ENCODE peak calls at places on chromosomes 12 and 14, in five cellular contexts. G, M, X, E and H are unnamed samples. For H3K4me1, the result is how much of the 10 kb centered on the place peaks cover.

GRCh38 chr14:81169711-81170103 is 51.1 kb downstream of the GTF2A1 start:
- DNase-seq in E (peak), M (peak), X (peak), G (peak), H (peak)

GRCh38 chr12:101920906-101921305 is 43.5 kb downstream of the DRAM1 start:
- DNase-seq in M (no peak), G (no peak), X (peak), E (no peak), H (no peak)

GRCh38 chr12:43884683-43885410 is 49.0 kb downstream of the TMEM117 start:
- DNase-seq in X (no peak), E (no peak), M (no peak), G (no peak), H (no peak)

GRCh38 chr14:78997811-78998210 is 827.6 kb downstream of the NRXN3 start:
- DNase-seq in X (peak), E (no peak), M (no peak), G (peak), H (no peak)

GRCh38 chr12:124804011-124804621 is 59.5 kb downstream of the SCARB1 start:
- DNase-seq in G (peak), E (peak), X (peak), M (peak), H (no peak)

GRCh38 chr12:131963381-131963780 is 13.6 kb downstream of the EP400 start:
- DNase-seq in M (no peak), E (no peak), G (no peak), X (no peak), H (no peak)

GRCh38 chr14:88535813-88536212 is 19.0 kb downstream of the PTPN21 start:
- DNase-seq in G (no peak), X (no peak), E (peak), M (no peak), H (no peak)

GRCh38 chr14:33596211-33597080 is 354.4 kb downstream of the EGLN3 start:
- DNase-seq in M (no peak), E (no peak), G (peak), X (no peak), H (no peak)

GRCh38 chr12:114649585-114649984 is 34.4 kb downstream of the TBX3 start:
- DNase-seq in X (no peak), M (no peak), G (no peak), E (no peak), H (no peak)

GRCh38 chr14:96629558-96630222 is 127.5 kb downstream of the PAPOLA start:
- DNase-seq in G (no peak), X (no peak), M (no peak), E (no peak), H (no peak)

GRCh38 chr12:132765366-132765765 is 3.7 kb upstream of the ANKLE2 start:
- DNase-seq in G (no peak), M (no peak), X (no peak), E (no peak), H (no peak)

GRCh38 chr12:57176846-57177245 is 29.4 kb upstream of the LRP1-AS start:
- DNase-seq in G (peak), X (peak), E (no peak), M (no peak), H (no peak)

GRCh38 chr14:90547968-90548367 is 151.1 kb downstream of the CALM1 start:
- DNase-seq in G (no peak), M (no peak), E (no peak), X (no peak), H (peak)

GRCh38 chr12:70251226-70251625 is 8.0 kb downstream of the CNOT2 start:
- DNase-seq in M (no peak), E (no peak), X (no peak), G (no peak), H (no peak)

GRCh38 chr14:60981626-60982455 is 796 bp downstream of the SLC38A6 start:
- DNase-seq in X (peak), G (peak), M (no peak), E (no peak), H (no peak)

GRCh38 chr12:1741154-1741949 is 50.5 kb downstream of the ADIPOR2 start:
- DNase-seq in M (no peak), G (no peak), E (no peak), X (peak), H (no peak)

GRCh38 chr12:20404576-20405346 is 36.4 kb downstream of the PDE3A start:
- DNase-seq in E (no peak), G (peak), X (no peak), M (no peak), H (no peak)

GRCh38 chr14:61565181-61565580 is 130.1 kb upstream of the HIF1A start:
- DNase-seq in E (no peak), G (no peak), M (no peak), X (peak), H (no peak)

GRCh38 chr14:80202888-80203562 is 8.3 kb downstream of the DIO2 start:
- DNase-seq in E (no peak), M (no peak), G (no peak), X (no peak), H (no peak)

GRCh38 chr12:129750426-129750825 is 153.4 kb downstream of the TMEM132D start:
- DNase-seq in G (no peak), X (no peak), E (no peak), M (no peak), H (no peak)

GRCh38 chr12:88111074-88111652 is 30.7 kb downstream of the CEP290 start:
- DNase-seq in E (no peak), M (no peak), X (peak), G (peak), H (no peak)

GRCh38 chr12:67137256-67137655 is 131.9 kb upstream of the CAND1 start:
- DNase-seq in X (peak), M (no peak), G (no peak), E (no peak), H (no peak)

GRCh38 chr12:104627975-104628322 is 171.2 kb downstream of the CHST11 start:
- DNase-seq in X (no peak), G (no peak), M (no peak), E (no peak), H (no peak)

GRCh38 chr12:47551426-47551851 is 154.4 kb downstream of the RPAP3 start:
- DNase-seq in G (peak), M (no peak), X (peak), E (no peak), H (no peak)

GRCh38 chr12:125890983-125891382 is 825.7 kb downstream of the AACS start:
- DNase-seq in X (no peak), E (no peak), M (no peak), G (no peak), H (no peak)

GRCh38 chr12:79527498-79527897 is 163.3 kb downstream of the PAWR start:
- DNase-seq in E (no peak), G (no peak), M (no peak), X (peak), H (no peak)

GRCh38 chr14:81268016-81268416 is 47.3 kb upstream of the GTF2A1 start:
- DNase-seq in M (no peak), X (peak), E (no peak), G (no peak), H (no peak)

GRCh38 chr14:101064718-101065117 is 161.2 kb upstream of the RTL1 start:
- DNase-seq in X (no peak), M (peak), E (no peak), G (no peak), H (no peak)

GRCh38 chr14:35385042-35385839 is 19.3 kb downstream of the NFKBIA start:
- DNase-seq in G (peak), M (no peak), E (peak), X (peak), H (no peak)

GRCh38 chr14:22598099-22598895 is at the start of gene ABHD4:
- DNase-seq in X (peak), E (peak), G (peak), M (peak), H (peak)

GRCh38 chr12:100986595-100987547 is 192.3 kb downstream of the ANO4 start:
- DNase-seq in E (no peak), G (peak), X (peak), M (no peak), H (no peak)

GRCh38 chr12:89524201-89525001 is at the start of gene GALNT4:
- DNase-seq in X (peak), E (peak), M (peak), G (peak), H (peak)

GRCh38 chr12:131816495-131816894 is 11.7 kb upstream of the MMP17 start:
- DNase-seq in E (no peak), G (no peak), X (peak), M (no peak), H (no peak)

GRCh38 chr12:100156731-100157426 is 14.2 kb upstream of the BLTP3B start:
- DNase-seq in G (no peak), E (no peak), M (no peak), X (no peak), H (no peak)

GRCh38 chr14:104230119-104230885 is 91.9 kb downstream of the KIF26A start:
- DNase-seq in E (no peak), G (no peak), M (no peak), X (no peak), H (peak)

GRCh38 chr12:79547735-79548347 is 142.9 kb downstream of the PAWR start:
- DNase-seq in M (no peak), E (no peak), X (peak), G (peak), H (no peak)

GRCh38 chr14:106549064-106549463 is 1022.7 kb downstream of the TMEM121 start:
- DNase-seq in E (no peak), X (no peak), G (no peak), M (no peak), H (no peak)

DNA sequence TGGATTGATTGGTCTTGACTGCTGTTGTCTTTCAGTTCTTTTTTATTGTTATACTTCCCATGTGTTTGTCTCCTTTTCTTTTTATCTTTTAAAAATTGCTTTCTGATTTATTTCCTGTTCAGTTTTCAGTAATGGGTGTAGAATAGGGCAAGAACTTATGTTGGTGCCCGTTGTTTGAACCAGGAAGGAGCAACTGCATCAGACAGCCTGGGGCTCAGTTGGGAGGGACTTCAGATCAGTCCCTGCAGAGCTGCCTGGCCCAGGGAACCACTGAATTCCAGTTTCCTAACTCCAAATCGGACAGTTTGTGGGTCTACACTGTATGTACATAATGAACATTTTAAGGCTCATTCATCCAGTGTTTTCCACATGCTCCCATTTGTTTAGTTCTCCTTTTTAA is 64.9 kb downstream of the FBXO34 start:
- DNase-seq in M (no peak), E (no peak), X (peak), G (no peak), H (no peak)
- H3K4me1 ChIP-seq in M (under half), E (under half), X (under half), G (under half), H (half or more)

DNA sequence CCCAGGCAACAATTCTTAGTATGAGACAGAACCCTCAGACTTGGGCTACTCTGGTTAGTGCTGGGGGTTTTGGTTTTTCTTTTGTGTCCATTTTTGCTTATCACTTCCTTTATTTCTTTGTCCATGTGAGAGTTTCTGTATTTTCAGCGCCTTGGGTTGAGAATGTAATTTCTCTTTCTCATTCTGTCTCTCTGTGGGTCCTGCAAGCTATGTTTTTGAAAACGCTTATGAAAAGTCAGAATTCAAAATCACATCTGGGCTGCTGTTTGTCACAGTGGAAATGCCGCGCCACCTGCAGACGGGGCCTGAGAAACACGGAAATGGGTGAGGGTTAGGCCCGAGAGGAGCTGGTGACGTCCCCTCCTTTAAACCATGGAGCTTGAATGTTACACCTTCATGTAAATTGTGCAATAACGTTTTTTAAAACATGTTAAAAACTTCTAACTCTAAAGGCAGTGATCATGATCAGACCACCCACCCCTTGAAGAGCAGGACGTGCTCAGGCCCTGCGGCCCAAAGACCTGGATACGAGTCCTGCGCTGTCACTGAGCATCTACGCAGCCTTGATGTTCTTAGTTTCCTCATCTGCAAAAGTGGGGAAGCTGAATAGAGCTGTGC is 26.1 kb downstream of the JDP2 start:
- DNase-seq in X (no peak), M (no peak), E (no peak), G (no peak), H (no peak)
- H3K4me1 ChIP-seq in X (half or more), M (half or more), E (under half), G (under half), H (under half)

DNA sequence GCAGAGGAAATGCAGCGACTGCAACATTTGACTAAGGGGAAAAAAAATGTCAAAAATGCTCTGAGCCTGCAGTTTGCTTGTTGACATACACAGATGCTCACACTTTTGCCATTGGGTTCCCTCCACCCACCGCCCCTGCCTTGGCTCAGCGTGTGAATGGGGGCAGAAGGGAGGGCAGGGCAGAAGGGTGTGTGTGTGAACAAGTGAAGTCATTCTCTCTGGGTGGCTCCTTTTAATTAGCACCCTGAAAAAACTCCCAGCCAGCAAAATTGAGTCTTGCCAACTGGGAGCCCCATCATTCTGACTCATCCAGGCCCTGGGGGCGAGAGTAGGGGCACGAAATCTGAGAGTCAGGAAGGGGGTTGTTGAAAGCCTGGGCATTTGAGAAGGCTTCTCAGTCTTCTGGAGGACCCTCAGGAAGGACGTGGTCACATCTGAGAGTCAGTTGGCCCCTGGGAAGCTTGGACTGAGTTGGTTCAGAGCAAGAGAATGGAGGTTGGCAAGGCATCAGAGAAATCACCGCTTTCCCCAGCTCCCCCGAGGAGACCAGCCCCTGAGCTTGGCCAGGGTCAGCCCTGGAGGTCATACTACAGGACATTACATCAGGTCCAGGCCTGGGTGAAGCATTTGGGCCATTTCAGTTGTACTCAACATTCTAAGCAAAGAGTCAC is 22.6 kb upstream of the KRT78 start:
- DNase-seq in E (no peak), G (peak), M (no peak), X (peak), H (no peak)
- H3K4me1 ChIP-seq in E (under half), G (under half), M (under half), X (under half), H (under half)

DNA sequence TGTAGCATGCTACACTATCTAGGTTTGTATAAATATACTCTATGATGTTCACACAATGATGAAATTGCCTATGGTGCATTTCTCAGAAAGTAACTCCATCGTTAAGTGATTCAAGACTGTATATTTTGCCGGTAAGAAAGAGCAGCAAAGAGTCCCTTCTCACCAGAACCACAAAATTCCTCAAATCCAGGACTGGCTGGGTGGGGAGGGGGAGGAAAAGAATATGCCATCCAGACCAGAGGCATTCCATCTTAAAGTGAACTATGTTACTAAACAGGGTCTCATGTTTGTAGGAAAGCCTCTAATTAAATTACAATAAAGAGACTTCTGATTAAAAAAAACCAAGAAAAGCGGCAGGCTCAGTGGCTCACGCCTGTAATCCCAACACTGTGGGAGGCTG is 11.5 kb downstream of the UBE2N start:
- DNase-seq in G (no peak), E (no peak), M (no peak), X (no peak), H (no peak)
- H3K4me1 ChIP-seq in G (under half), E (under half), M (half or more), X (under half), H (half or more)